ENCODE peak calls at places on chromosomes 7 and 10, in four cellular contexts. B, X, V and E are unnamed samples.

GRCh38 chr7:2383543-2384274 is 19.7 kb upstream of the CHST12 start:
- DNase-seq in V (peak), B (no peak), X (no peak), E (no peak)

GRCh38 chr7:91348686-91349085 is 84.5 kb downstream of the FZD1 start:
- DNase-seq in V (no peak), B (no peak), X (peak), E (peak)

GRCh38 chr10:131888186-131888604 is 12.6 kb upstream of the PPP2R2D start:
- DNase-seq in X (no peak), B (no peak), V (no peak), E (no peak)

GRCh38 chr7:139673230-139673629 is 104.6 kb downstream of the HIPK2 start:
- DNase-seq in V (peak), B (no peak), X (no peak), E (no peak)

GRCh38 chr7:95776561-95777185 is 4.3 kb downstream of the DYNC1I1 start:
- DNase-seq in V (no peak), B (no peak), X (no peak), E (no peak)

GRCh38 chr10:102150970-102151773 is 1.0 kb upstream of the NOLC1 start:
- DNase-seq in B (no peak), V (no peak), X (peak), E (peak)

GRCh38 chr7:151793531-151793935 is 83.4 kb downstream of the PRKAG2 start:
- DNase-seq in B (no peak), V (no peak), X (no peak), E (no peak)

GRCh38 chr7:25835191-25835590 is 316.8 kb upstream of the NFE2L3 start:
- DNase-seq in X (peak), B (no peak), V (no peak), E (peak)

GRCh38 chr10:12540341-12540781 is 191.0 kb downstream of the CAMK1D start:
- DNase-seq in V (no peak), B (no peak), X (peak), E (peak)

GRCh38 chr7:22001345-22002004 is 55.8 kb upstream of the CDCA7L start:
- DNase-seq in X (peak), V (peak), B (peak), E (peak)

GRCh38 chr7:46626261-46627037 is 705.4 kb upstream of the IGFBP3 start:
- DNase-seq in X (no peak), V (no peak), B (no peak), E (no peak)

GRCh38 chr10:70442332-70442988 is 979 bp upstream of the NODAL start:
- DNase-seq in B (no peak), V (no peak), X (no peak), E (no peak)

GRCh38 chr7:125423444-125424155 is 494.0 kb upstream of the POT1 start:
- DNase-seq in B (no peak), V (no peak), X (peak), E (no peak)

GRCh38 chr7:5349437-5350173 is 66.9 kb downstream of the SLC29A4 start:
- DNase-seq in X (no peak), B (no peak), V (peak), E (no peak)

GRCh38 chr7:28149291-28150101 is 31.1 kb downstream of the JAZF1 start:
- DNase-seq in B (no peak), X (no peak), V (no peak), E (no peak)

GRCh38 chr10:78658645-78659632 is 409.8 kb upstream of the ZMIZ1 start:
- DNase-seq in V (no peak), X (no peak), B (no peak), E (no peak)

GRCh38 chr7:157542669-157543021 is 205.8 kb downstream of the DNAJB6 start:
- DNase-seq in B (no peak), X (no peak), V (no peak), E (no peak)